ENCODE peak calls at places on chromosomes 3 and 15, in ten cellular contexts. H, M, T, F, I, P, A, C, B and O are unnamed samples.

GRCh38 chr3:187519428-187519890 is 150.7 kb downstream of the SST start:
- DNase-seq in M (no peak), P (no peak), B (peak), H (no peak), I (peak), A (no peak), F (no peak), T (no peak), C (no peak), O (peak)

GRCh38 chr3:143122608-143123352 is 3.2 kb downstream of the CHST2 start:
- DNase-seq in A (no peak), C (no peak), P (no peak), T (no peak), I (no peak), B (no peak), H (no peak), M (no peak), F (no peak), O (no peak)

GRCh38 chr15:36499751-36500389 is 79.6 kb upstream of the CDIN1 start:
- DNase-seq in H (no peak), T (peak), A (no peak), C (no peak), F (no peak), I (no peak), B (peak), P (no peak), M (no peak), O (no peak)

GRCh38 chr15:70770863-70771262 is 7.5 kb upstream of the UACA start:
- DNase-seq in A (no peak), I (no peak), M (no peak), H (no peak), F (no peak), C (no peak), B (no peak), T (no peak), P (no peak), O (no peak)

GRCh38 chr15:30922469-30923311 is 19.0 kb downstream of the FAN1 start:
- DNase-seq in B (peak), P (no peak), H (no peak), A (no peak), T (peak), I (peak), F (no peak), C (no peak), M (no peak), O (peak)

GRCh38 chr3:197017003-197017402 is 12.6 kb downstream of the MELTF start:
- DNase-seq in I (no peak), A (no peak), T (no peak), F (no peak), M (no peak), C (no peak), B (no peak), H (no peak), P (no peak), O (no peak)

GRCh38 chr3:77256584-77257488 is 216.9 kb downstream of the ROBO2 start:
- DNase-seq in F (no peak), B (no peak), C (no peak), P (peak), T (no peak), A (no peak), M (peak), I (no peak), H (no peak), O (no peak)

GRCh38 chr3:186108941-186109865 is at the start of gene ETV5:
- DNase-seq in T (peak), F (peak), C (peak), A (peak), H (peak), I (peak), P (peak), B (peak), M (peak), O (peak)

GRCh38 chr3:190432216-190432615 is 17.5 kb downstream of the TMEM207 start:
- DNase-seq in P (no peak), T (peak), A (peak), C (no peak), I (no peak), B (peak), M (peak), F (no peak), H (no peak), O (no peak)

GRCh38 chr3:114519415-114519814 is 225.6 kb downstream of the TIGIT start:
- DNase-seq in A (no peak), B (peak), T (peak), P (no peak), H (no peak), C (no peak), I (peak), M (peak), F (no peak), O (peak)

GRCh38 chr3:142977399-142977728 is 13.9 kb upstream of the PAQR9 start:
- DNase-seq in M (no peak), C (no peak), T (peak), H (no peak), B (peak), I (no peak), F (no peak), A (no peak), P (no peak), O (no peak)

GRCh38 chr3:16448691-16449090 is 64.8 kb downstream of the RFTN1 start:
- DNase-seq in I (no peak), B (peak), P (no peak), T (peak), A (peak), C (no peak), H (peak), F (peak), M (peak), O (peak)

GRCh38 chr15:63763476-63764123 is 70.1 kb downstream of the HERC1 start:
- DNase-seq in A (peak), H (no peak), P (no peak), F (no peak), T (peak), B (peak), M (no peak), C (no peak), I (no peak), O (no peak)

GRCh38 chr3:27568393-27568792 is 84.2 kb upstream of the SLC4A7 start:
- DNase-seq in F (no peak), C (no peak), B (peak), T (peak), M (no peak), A (no peak), I (no peak), P (no peak), H (no peak), O (no peak)

GRCh38 chr3:169389211-169389924 is 274.1 kb downstream of the MECOM start:
- DNase-seq in B (peak), C (no peak), P (no peak), H (no peak), T (no peak), I (no peak), M (no peak), A (no peak), F (no peak), O (no peak)

GRCh38 chr15:96974761-96975160 is 644.3 kb downstream of the NR2F2 start:
- DNase-seq in B (peak), P (no peak), H (no peak), A (no peak), C (no peak), M (no peak), F (no peak), T (peak), I (no peak), O (no peak)

GRCh38 chr15:37111427-37111717 is 11.0 kb upstream of the MEIS2 start:
- DNase-seq in C (no peak), F (no peak), I (no peak), P (no peak), T (no peak), H (no peak), A (no peak), B (no peak), M (peak), O (no peak)

GRCh38 chr15:101051291-101052030 is 132.3 kb downstream of the LRRK1 start:
- DNase-seq in B (no peak), F (no peak), M (no peak), T (no peak), H (no peak), C (no peak), A (no peak), P (no peak), I (no peak), O (peak)

GRCh38 chr15:61974759-61975158 is 85.5 kb downstream of the VPS13C start:
- DNase-seq in A (no peak), I (no peak), T (peak), B (peak), F (no peak), H (no peak), P (peak), C (no peak), M (peak), O (no peak)

GRCh38 chr3:48634661-48635221 is 520 bp downstream of the SLC26A6 start:
- DNase-seq in B (peak), M (peak), T (peak), A (no peak), I (peak), H (peak), C (no peak), F (peak), P (no peak), O (peak)

GRCh38 chr3:189056612-189057352 is 115.0 kb upstream of the TPRG1 start:
- DNase-seq in B (no peak), H (no peak), P (no peak), C (no peak), F (no peak), T (no peak), I (no peak), M (no peak), A (no peak), O (no peak)

GRCh38 chr3:9179826-9180763 is 69.4 kb downstream of the SRGAP3 start:
- DNase-seq in I (no peak), P (no peak), B (no peak), T (no peak), H (no peak), F (peak), M (no peak), C (no peak), A (no peak), O (no peak)

GRCh38 chr3:38853021-38853420 is 37.0 kb upstream of the SCN10A start:
- DNase-seq in T (no peak), P (no peak), C (no peak), F (no peak), A (no peak), B (no peak), M (no peak), I (no peak), H (no peak), O (no peak)

GRCh38 chr15:65050270-65050669 is 5.1 kb downstream of the SLC51B start:
- DNase-seq in P (no peak), C (no peak), I (no peak), H (no peak), T (no peak), B (no peak), F (no peak), A (no peak), M (no peak), O (no peak)

GRCh38 chr15:53976844-53977392 is 1.3 kb upstream of the UNC13C start:
- DNase-seq in M (peak), A (no peak), B (no peak), P (no peak), C (no peak), H (no peak), I (peak), F (no peak), T (no peak), O (peak)

GRCh38 chr3:152593242-152593641 is 241.7 kb upstream of the P2RY1 start:
- DNase-seq in A (no peak), P (no peak), C (no peak), T (no peak), H (no peak), M (no peak), F (no peak), B (no peak), I (no peak), O (no peak)

GRCh38 chr3:127536818-127537810 is 53.4 kb downstream of the TPRA1 start:
- DNase-seq in M (peak), B (no peak), T (no peak), I (peak), F (peak), A (no peak), H (no peak), C (no peak), P (peak), O (peak)

GRCh38 chr15:78265752-78266224 is 1.4 kb downstream of the DNAJA4 start:
- DNase-seq in A (peak), P (no peak), M (no peak), H (no peak), C (no peak), F (no peak), T (peak), I (no peak), B (peak), O (no peak)

GRCh38 chr3:158539414-158540014 is 31.5 kb upstream of the MLF1 start:
- DNase-seq in M (peak), I (peak), H (no peak), C (no peak), A (peak), T (peak), F (peak), P (peak), B (peak), O (peak)

GRCh38 chr3:194575484-194576210 is 57.6 kb downstream of the TMEM44 start:
- DNase-seq in I (no peak), T (peak), H (no peak), A (no peak), B (peak), M (peak), P (no peak), F (no peak), C (no peak), O (peak)

GRCh38 chr3:61929631-61930030 is 368.3 kb downstream of the PTPRG start:
- DNase-seq in M (no peak), P (no peak), T (peak), C (no peak), I (no peak), A (no peak), B (no peak), F (no peak), H (no peak), O (peak)

GRCh38 chr15:80105193-80105984 is 45.9 kb downstream of the ZFAND6 start:
- DNase-seq in C (no peak), H (no peak), M (no peak), I (no peak), P (no peak), T (peak), B (peak), F (no peak), A (peak), O (no peak)

GRCh38 chr3:174397848-174398247 is 461.3 kb upstream of the NAALADL2 start:
- DNase-seq in M (peak), H (no peak), T (peak), A (no peak), P (no peak), F (no peak), B (no peak), I (no peak), C (no peak), O (no peak)

GRCh38 chr15:29568840-29569532 is 253.3 kb downstream of the TJP1 start:
- DNase-seq in B (peak), C (no peak), M (peak), I (peak), A (no peak), T (peak), P (no peak), H (no peak), F (no peak), O (peak)

GRCh38 chr3:108073712-108074431 is 17.0 kb downstream of the CD47 start:
- DNase-seq in T (no peak), I (no peak), F (no peak), B (no peak), C (no peak), P (no peak), H (no peak), A (no peak), M (no peak), O (no peak)

GRCh38 chr3:128489860-128490649 is 2.9 kb downstream of the GATA2 start:
- DNase-seq in H (no peak), C (no peak), I (peak), F (peak), M (peak), A (no peak), P (no peak), T (peak), B (no peak), O (peak)

GRCh38 chr3:87354399-87354798 is 78.0 kb upstream of the POU1F1 start:
- DNase-seq in H (no peak), A (no peak), F (no peak), P (no peak), I (no peak), M (no peak), B (no peak), T (no peak), C (no peak), O (no peak)

GRCh38 chr3:57826286-57826951 is 70.3 kb downstream of the SLMAP start:
- DNase-seq in T (no peak), I (no peak), M (no peak), A (no peak), H (no peak), B (no peak), F (no peak), P (no peak), C (no peak), O (no peak)

GRCh38 chr3:24886511-24886910 is 391.9 kb upstream of the THRB start:
- DNase-seq in T (no peak), H (no peak), P (no peak), M (no peak), A (no peak), C (no peak), F (no peak), I (no peak), B (no peak), O (no peak)